ENCODE peak calls at places on chromosomes 7 and 10, in seven cellular contexts. W is HCT116, T is SK-N-SH, H is NT2/D1, Y is H1, A is HepG2, E is K562. Z is an unnamed sample.

GRCh38 chr10:11742009-11742778 is at the start of gene ECHDC3:
- DNase-seq in W (no peak), T (peak; percentile 95), H (peak; percentile 11), Y (no peak), A (no peak), E (peak; percentile 96), Z (no peak)

GRCh38 chr7:156827587-156828203 is 65.3 kb downstream of the LMBR1 start:
- DNase-seq in W (peak; percentile 8), T (peak; percentile 41), H (no peak), Y (no peak), A (no peak), E (no peak), Z (no peak)

GRCh38 chr10:28248092-28248491 is 54.8 kb downstream of the MPP7 start:
- DNase-seq in W (no peak), T (no peak), H (no peak), Y (no peak), A (no peak), E (no peak), Z (no peak)

GRCh38 chr7:155119801-155120382 is 49.8 kb downstream of the HTR5A start:
- DNase-seq in W (no peak), T (no peak), H (no peak), Y (no peak), A (no peak), E (no peak), Z (no peak)

GRCh38 chr10:103881420-103882284 is 26.3 kb upstream of the SH3PXD2A start:
- DNase-seq in W (no peak), T (no peak), H (no peak), Y (no peak), A (no peak), E (no peak), Z (no peak)

GRCh38 chr7:101859411-101860106 is 42.1 kb downstream of the CUX1 start:
- DNase-seq in W (no peak), T (no peak), H (no peak), Y (no peak), A (no peak), E (no peak), Z (no peak)

GRCh38 chr7:8133955-8134733 is 127.8 kb downstream of the ICA1 start:
- DNase-seq in W (no peak), T (no peak), H (no peak), Y (no peak), A (no peak), E (no peak), Z (peak; percentile 99)

GRCh38 chr7:112272921-112273561 is 66.5 kb downstream of the ZNF277 start:
- DNase-seq in W (no peak), T (no peak), H (no peak), Y (no peak), A (no peak), E (no peak), Z (no peak)

GRCh38 chr7:134761206-134761786 is 18.1 kb upstream of the CALD1 start:
- DNase-seq in W (no peak), T (no peak), H (no peak), Y (no peak), A (no peak), E (no peak), Z (no peak)

DNA sequence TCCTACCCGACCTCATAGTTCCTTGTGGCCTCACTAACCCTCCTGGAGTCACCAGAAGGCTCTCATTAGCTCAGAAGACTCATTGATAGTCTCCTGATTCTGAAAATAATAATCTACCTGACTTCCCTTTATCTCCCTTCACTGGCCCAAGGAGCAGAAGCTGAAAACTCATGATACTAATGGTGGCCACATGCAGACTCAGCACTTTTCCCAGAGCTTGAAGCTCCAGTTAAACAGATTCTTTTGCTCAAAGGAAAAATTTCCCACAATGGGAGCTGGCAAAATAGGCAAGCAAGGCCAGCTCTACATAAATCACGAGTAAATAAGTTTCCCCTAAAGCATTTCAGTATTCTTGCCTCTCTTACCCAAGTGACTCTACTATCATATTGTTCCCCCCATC is 8.2 kb downstream of the NAPEPLD start:
- DNase-seq in W (no peak), T (no peak), H (no peak), Y (no peak), A (no peak), E (no peak), Z (no peak)
- TF ChIP-seq YY1 in W (no peak), T (no peak), H (no peak), Y (no peak), A (no peak), E (no peak), Z (no peak)

GRCh38 chr7:149184274-149184673 is 11.1 kb upstream of the ZNF282 start:
- DNase-seq in W (no peak), T (no peak), H (no peak), Y (no peak), A (no peak), E (no peak), Z (no peak)

GRCh38 chr7:149180713-149181112 is 14.6 kb upstream of the ZNF282 start:
- DNase-seq in W (no peak), T (no peak), H (no peak), Y (no peak), A (no peak), E (no peak), Z (no peak)

GRCh38 chr7:149181136-149181790 is 14.1 kb upstream of the ZNF282 start:
- DNase-seq in W (no peak), T (no peak), H (no peak), Y (no peak), A (no peak), E (no peak), Z (no peak)

GRCh38 chr7:149175150-149175549 is 20.2 kb upstream of the ZNF282 start:
- DNase-seq in W (no peak), T (peak; percentile 84), H (no peak), Y (no peak), A (no peak), E (no peak), Z (no peak)

GRCh38 chr7:149179241-149179640 is 16.1 kb upstream of the ZNF282 start:
- DNase-seq in W (no peak), T (no peak), H (no peak), Y (no peak), A (no peak), E (no peak), Z (no peak)
- TF ChIP-seq YY1 in W (no peak), T (no peak), H (no peak), Y (no peak), A (no peak), E (no peak), Z (no peak)

DNA sequence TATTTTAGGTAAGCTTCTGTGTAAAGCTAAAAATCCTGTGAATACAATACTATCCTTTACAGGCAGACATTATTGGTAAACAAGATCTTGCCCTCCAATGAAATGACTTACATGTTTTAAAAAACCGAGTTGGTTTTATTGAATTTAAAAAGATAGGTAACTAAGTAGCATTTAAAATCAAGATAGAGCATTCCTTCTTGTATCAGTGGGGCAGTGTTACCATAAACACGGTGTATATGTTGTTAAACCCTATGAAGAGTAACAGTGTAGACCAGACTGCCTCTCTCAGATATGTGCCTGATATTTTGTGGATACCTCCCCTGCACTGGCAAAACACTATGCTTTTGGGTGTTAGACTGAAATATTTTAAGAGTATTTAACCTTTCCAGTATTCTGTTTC is 81.1 kb downstream of the SNX10 start:
- DNase-seq in W (no peak), T (no peak), H (no peak), Y (no peak), A (no peak), E (no peak), Z (no peak)
- TF ChIP-seq YY1 in W (no peak), T (no peak), H (no peak), Y (no peak), A (no peak), E (no peak), Z (no peak)

GRCh38 chr10:119671381-119671780 is 20.2 kb downstream of the BAG3 start:
- DNase-seq in W (no peak), T (no peak), H (no peak), Y (no peak), A (no peak), E (no peak), Z (no peak)
- TF ChIP-seq YY1 in W (no peak), T (no peak), H (no peak), Y (no peak), A (no peak), E (no peak), Z (no peak)

DNA sequence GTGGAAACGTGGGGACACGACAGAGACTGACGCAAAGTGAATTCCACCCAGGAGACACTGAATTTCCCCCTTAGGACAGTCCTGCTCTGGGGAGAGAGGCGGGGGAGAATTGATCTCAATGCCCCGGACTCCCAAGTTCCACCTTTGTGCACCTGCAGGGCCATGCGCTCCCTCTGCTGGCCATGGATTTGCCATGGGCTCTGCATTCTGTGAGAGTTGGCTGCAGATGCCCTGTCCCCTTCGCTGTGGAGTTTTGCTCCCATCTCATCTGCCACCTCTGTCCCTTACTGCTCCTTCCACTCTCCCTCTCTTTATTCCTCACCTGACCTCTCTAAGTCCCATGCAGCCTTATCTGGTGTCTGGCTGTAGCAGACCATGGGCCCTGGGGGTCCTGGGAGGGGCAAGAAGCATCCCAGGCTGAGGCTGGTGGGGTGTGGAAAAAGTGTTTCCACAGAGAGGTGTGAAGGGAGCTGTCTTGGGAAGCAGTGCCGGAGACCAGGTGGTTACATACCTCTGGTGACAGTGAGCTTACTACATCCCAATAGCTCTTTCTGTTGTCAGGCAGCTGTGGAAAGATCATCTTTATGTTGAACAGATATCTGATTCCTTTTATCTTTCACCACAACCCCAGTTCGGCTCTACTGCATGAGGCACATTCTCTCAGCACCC is 14.3 kb downstream of the GHRHR start:
- DNase-seq in W (peak; percentile 33), T (peak; percentile 67), H (no peak), Y (peak; percentile 43), A (peak; percentile 32), E (peak; percentile 47), Z (no peak)
- TF ChIP-seq YY1 in W (no peak), T (no peak), H (no peak), Y (peak; percentile 40), A (no peak), E (no peak), Z (no peak)

DNA sequence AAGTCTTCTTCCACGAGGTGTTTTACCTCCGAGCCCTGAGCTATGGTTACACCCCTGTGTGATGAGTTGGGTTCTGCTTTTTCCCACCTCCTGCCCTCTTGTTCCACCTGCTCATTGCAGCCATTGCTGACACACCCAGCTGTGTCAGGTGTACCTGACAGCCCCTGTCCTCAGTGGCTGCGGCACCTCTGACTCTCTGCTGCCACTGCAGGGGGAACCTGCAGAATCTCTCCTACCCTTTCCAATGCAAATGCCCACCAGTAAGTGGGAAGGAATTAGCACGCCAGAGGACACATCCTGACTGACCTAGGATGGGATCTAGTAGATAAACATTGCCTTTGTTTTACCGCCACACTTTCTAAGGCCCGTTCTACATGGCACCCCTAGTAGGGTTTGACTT is 600.9 kb upstream of the MKI67 start:
- DNase-seq in W (no peak), T (no peak), H (no peak), Y (no peak), A (no peak), E (no peak), Z (no peak)
- TF ChIP-seq YY1 in W (no peak), T (no peak), H (no peak), Y (peak; percentile 32), A (no peak), E (no peak), Z (no peak)

Z was measured in GM12878.